ENCODE peak calls at places on chromosomes 1 and 21, in seven cellular contexts. One of them, this sample, is unnamed.

GRCh38 chr1:32933742-32934322 is 30.8 kb downstream of the RNF19B start:
- DNase-seq in pancreas: no peak
- DNase-seq in left colon: peak; percentile 63
- DNase-seq in astrocyte of the spinal cord: peak; percentile 31
- DNase-seq in AG10803: peak; percentile 23
- DNase-seq in NCI-H1092: no peak
- DNase-seq in cardiac septum: no peak
- DNase-seq in this sample: no peak

GRCh38 chr1:19689131-19689757 is 24.6 kb downstream of the HTR6 start:
- DNase-seq in astrocyte of the spinal cord: no peak
- DNase-seq in NCI-H1092: no peak
- DNase-seq in cardiac septum: no peak
- DNase-seq in AG10803: no peak
- DNase-seq in left colon: no peak
- DNase-seq in pancreas: no peak
- DNase-seq in this sample: no peak

GRCh38 chr1:59438058-59438560 is 141.2 kb downstream of the FGGY start:
- DNase-seq in pancreas: no peak
- DNase-seq in astrocyte of the spinal cord: no peak
- DNase-seq in AG10803: no peak
- DNase-seq in NCI-H1092: no peak
- DNase-seq in left colon: no peak
- DNase-seq in cardiac septum: no peak
- DNase-seq in this sample: no peak

GRCh38 chr1:89808429-89809117 is 12.3 kb upstream of the LRRC8D start:
- DNase-seq in cardiac septum: no peak
- DNase-seq in astrocyte of the spinal cord: peak; percentile 33
- DNase-seq in left colon: no peak
- DNase-seq in AG10803: peak; percentile 63
- DNase-seq in pancreas: no peak
- DNase-seq in NCI-H1092: no peak
- DNase-seq in this sample: no peak

GRCh38 chr1:201176931-201177330 is 13.7 kb upstream of the IGFN1 start:
- DNase-seq in NCI-H1092: no peak
- DNase-seq in AG10803: peak; percentile 14
- DNase-seq in astrocyte of the spinal cord: no peak
- DNase-seq in pancreas: no peak
- DNase-seq in cardiac septum: peak; percentile 35
- DNase-seq in left colon: no peak
- DNase-seq in this sample: no peak

GRCh38 chr1:230170610-230171009 is 103.6 kb downstream of the GALNT2 start:
- DNase-seq in cardiac septum: no peak
- DNase-seq in NCI-H1092: no peak
- DNase-seq in pancreas: no peak
- DNase-seq in AG10803: no peak
- DNase-seq in astrocyte of the spinal cord: no peak
- DNase-seq in left colon: no peak
- DNase-seq in this sample: no peak

GRCh38 chr1:226061793-226062557 is 541 bp upstream of the H3-3A start:
- DNase-seq in left colon: peak; percentile 86
- DNase-seq in astrocyte of the spinal cord: peak; percentile 81
- DNase-seq in AG10803: peak; percentile 77
- DNase-seq in NCI-H1092: peak; percentile 77
- DNase-seq in cardiac septum: peak; percentile 88
- DNase-seq in pancreas: peak; percentile 88
- DNase-seq in this sample: no peak

GRCh38 chr1:8939362-8939995 is 6.2 kb upstream of the CA6 start:
- DNase-seq in left colon: no peak
- DNase-seq in astrocyte of the spinal cord: no peak
- DNase-seq in cardiac septum: no peak
- DNase-seq in pancreas: no peak
- DNase-seq in NCI-H1092: no peak
- DNase-seq in AG10803: peak; percentile 22
- DNase-seq in this sample: no peak

GRCh38 chr1:17218939-17219338 is 14.0 kb downstream of the PADI1 start:
- DNase-seq in AG10803: no peak
- DNase-seq in cardiac septum: no peak
- DNase-seq in pancreas: no peak
- DNase-seq in astrocyte of the spinal cord: no peak
- DNase-seq in left colon: no peak
- DNase-seq in NCI-H1092: no peak
- DNase-seq in this sample: no peak

GRCh38 chr1:24707659-24708058 is 37.6 kb upstream of the CLIC4 start:
- DNase-seq in NCI-H1092: no peak
- DNase-seq in left colon: no peak
- DNase-seq in cardiac septum: no peak
- DNase-seq in astrocyte of the spinal cord: no peak
- DNase-seq in AG10803: peak; percentile 37
- DNase-seq in pancreas: no peak
- DNase-seq in this sample: no peak

GRCh38 chr21:29342394-29342957 is 43.8 kb downstream of the BACH1 start:
- DNase-seq in left colon: peak; percentile 24
- DNase-seq in NCI-H1092: no peak
- DNase-seq in astrocyte of the spinal cord: peak; percentile 98
- DNase-seq in cardiac septum: no peak
- DNase-seq in pancreas: peak; percentile 33
- DNase-seq in AG10803: peak; percentile 92
- DNase-seq in this sample: no peak

GRCh38 chr1:62439652-62440371 is 3.0 kb downstream of the USP1 start:
- DNase-seq in NCI-H1092: no peak
- DNase-seq in cardiac septum: no peak
- DNase-seq in astrocyte of the spinal cord: no peak
- DNase-seq in left colon: no peak
- DNase-seq in pancreas: no peak
- DNase-seq in AG10803: no peak
- DNase-seq in this sample: no peak

GRCh38 chr1:185693654-185694053 is 40.5 kb upstream of the HMCN1 start:
- DNase-seq in AG10803: no peak
- DNase-seq in astrocyte of the spinal cord: no peak
- DNase-seq in pancreas: no peak
- DNase-seq in left colon: no peak
- DNase-seq in cardiac septum: no peak
- DNase-seq in NCI-H1092: no peak
- DNase-seq in this sample: no peak

GRCh38 chr1:111818546-111818945 is 62.8 kb downstream of the DDX20 start:
- DNase-seq in NCI-H1092: no peak
- DNase-seq in pancreas: no peak
- DNase-seq in AG10803: no peak
- DNase-seq in cardiac septum: no peak
- DNase-seq in left colon: no peak
- DNase-seq in astrocyte of the spinal cord: no peak
- DNase-seq in this sample: no peak

GRCh38 chr1:81690881-81691453 is 109.8 kb upstream of the ADGRL2 start:
- DNase-seq in NCI-H1092: no peak
- DNase-seq in left colon: no peak
- DNase-seq in AG10803: peak; percentile 66
- DNase-seq in pancreas: no peak
- DNase-seq in cardiac septum: no peak
- DNase-seq in astrocyte of the spinal cord: no peak
- DNase-seq in this sample: no peak

GRCh38 chr21:44695641-44696040 is 1.3 kb upstream of the KRTAP10-12 start:
- DNase-seq in NCI-H1092: no peak
- DNase-seq in cardiac septum: no peak
- DNase-seq in left colon: no peak
- DNase-seq in pancreas: no peak
- DNase-seq in astrocyte of the spinal cord: no peak
- DNase-seq in AG10803: no peak
- DNase-seq in this sample: no peak

GRCh38 chr1:114250683-114251572 is 97.3 kb upstream of the SYT6 start:
- DNase-seq in astrocyte of the spinal cord: no peak
- DNase-seq in NCI-H1092: no peak
- DNase-seq in cardiac septum: no peak
- DNase-seq in pancreas: no peak
- DNase-seq in left colon: no peak
- DNase-seq in AG10803: no peak
- DNase-seq in this sample: no peak

GRCh38 chr1:42183646-42184268 is 19.2 kb upstream of the GUCA2A start:
- DNase-seq in cardiac septum: no peak
- DNase-seq in left colon: no peak
- DNase-seq in AG10803: no peak
- DNase-seq in astrocyte of the spinal cord: no peak
- DNase-seq in pancreas: no peak
- DNase-seq in NCI-H1092: no peak
- DNase-seq in this sample: no peak

GRCh38 chr1:248704556-248704955 is 2.0 kb upstream of the OR14I1 start:
- DNase-seq in cardiac septum: no peak
- DNase-seq in AG10803: no peak
- DNase-seq in left colon: no peak
- DNase-seq in pancreas: no peak
- DNase-seq in NCI-H1092: no peak
- DNase-seq in astrocyte of the spinal cord: no peak
- DNase-seq in this sample: no peak

GRCh38 chr1:240801445-240801844 is 189.5 kb upstream of the GREM2 start:
- DNase-seq in pancreas: no peak
- DNase-seq in astrocyte of the spinal cord: no peak
- DNase-seq in left colon: no peak
- DNase-seq in cardiac septum: no peak
- DNase-seq in NCI-H1092: no peak
- DNase-seq in AG10803: peak; percentile 35
- DNase-seq in this sample: no peak

GRCh38 chr1:150619576-150620509 is 9.6 kb downstream of the ENSA start:
- DNase-seq in cardiac septum: no peak
- DNase-seq in pancreas: no peak
- DNase-seq in astrocyte of the spinal cord: peak; percentile 81
- DNase-seq in left colon: no peak
- DNase-seq in AG10803: peak; percentile 71
- DNase-seq in NCI-H1092: no peak
- DNase-seq in this sample: no peak

GRCh38 chr1:37471345-37472231 is 2.8 kb upstream of the ZC3H12A start:
- DNase-seq in left colon: peak; percentile 78
- DNase-seq in pancreas: peak; percentile 83
- DNase-seq in AG10803: peak; percentile 88
- DNase-seq in cardiac septum: peak; percentile 89
- DNase-seq in astrocyte of the spinal cord: peak; percentile 93
- DNase-seq in NCI-H1092: no peak
- DNase-seq in this sample: no peak

GRCh38 chr1:55781944-55782482 is 566.8 kb upstream of the USP24 start:
- DNase-seq in AG10803: peak; percentile 71
- DNase-seq in astrocyte of the spinal cord: peak; percentile 94
- DNase-seq in cardiac septum: no peak
- DNase-seq in NCI-H1092: peak; percentile 36
- DNase-seq in left colon: peak; percentile 6
- DNase-seq in pancreas: no peak
- DNase-seq in this sample: no peak

GRCh38 chr1:27626031-27626935 is 8.7 kb downstream of the FGR start:
- DNase-seq in left colon: no peak
- DNase-seq in pancreas: no peak
- DNase-seq in astrocyte of the spinal cord: no peak
- DNase-seq in AG10803: no peak
- DNase-seq in NCI-H1092: no peak
- DNase-seq in cardiac septum: peak; percentile 83
- DNase-seq in this sample: no peak

GRCh38 chr1:241838831-241839365 is 9.1 kb upstream of the EXO1 start:
- DNase-seq in left colon: no peak
- DNase-seq in cardiac septum: no peak
- DNase-seq in AG10803: no peak
- DNase-seq in astrocyte of the spinal cord: no peak
- DNase-seq in pancreas: no peak
- DNase-seq in NCI-H1092: no peak
- DNase-seq in this sample: no peak

GRCh38 chr1:17893891-17894631 is 138.9 kb downstream of the ACTL8 start:
- DNase-seq in NCI-H1092: no peak
- DNase-seq in pancreas: no peak
- DNase-seq in astrocyte of the spinal cord: no peak
- DNase-seq in AG10803: no peak
- DNase-seq in left colon: no peak
- DNase-seq in cardiac septum: no peak
- DNase-seq in this sample: no peak

GRCh38 chr1:179812501-179813292 is 64.9 kb downstream of the TOR1AIP2 start:
- DNase-seq in AG10803: no peak
- DNase-seq in astrocyte of the spinal cord: no peak
- DNase-seq in cardiac septum: no peak
- DNase-seq in NCI-H1092: no peak
- DNase-seq in left colon: no peak
- DNase-seq in pancreas: no peak
- DNase-seq in this sample: no peak

GRCh38 chr1:159896086-159896930 is 3.7 kb downstream of the CFAP45 start:
- DNase-seq in NCI-H1092: no peak
- DNase-seq in pancreas: no peak
- DNase-seq in left colon: no peak
- DNase-seq in AG10803: no peak
- DNase-seq in astrocyte of the spinal cord: no peak
- DNase-seq in cardiac septum: no peak
- DNase-seq in this sample: no peak

GRCh38 chr1:236465231-236465958 is 58.4 kb upstream of the LGALS8 start:
- DNase-seq in pancreas: no peak
- DNase-seq in AG10803: no peak
- DNase-seq in astrocyte of the spinal cord: no peak
- DNase-seq in cardiac septum: no peak
- DNase-seq in left colon: no peak
- DNase-seq in NCI-H1092: no peak
- DNase-seq in this sample: no peak

GRCh38 chr1:101448018-101448417 is 211.2 kb downstream of the S1PR1 start:
- DNase-seq in astrocyte of the spinal cord: no peak
- DNase-seq in left colon: no peak
- DNase-seq in cardiac septum: no peak
- DNase-seq in NCI-H1092: no peak
- DNase-seq in pancreas: no peak
- DNase-seq in AG10803: no peak
- DNase-seq in this sample: no peak

This sample was measured in esophagus squamous epithelium.